ENCODE peak calls at places on chromosomes 6 and 20, in nine cellular contexts. E is lower lobe of right lung, W is GM06990, U is ovary, Q is H7, M is pancreas, N is bronchial epithelial cell, T is body of pancreas, P is sigmoid colon. B is an unnamed sample.
A peak's percentile ranks its signal among the peaks of the same experiment; 100 is the strongest.

GRCh38 chr6:27031302-27031701 is 216.2 kb upstream of the PRSS16 start:
- DNase-seq in E (no peak), T (no peak), U (no peak), M (no peak), Q (no peak), W (no peak), P (no peak), N (peak; percentile 88), B (no peak)

GRCh38 chr20:22682381-22682780 is 98.0 kb upstream of the FOXA2 start:
- DNase-seq in T (no peak), N (peak; percentile 71), M (no peak), Q (no peak), U (no peak), W (no peak), E (no peak), P (no peak), B (no peak)

GRCh38 chr6:21360353-21360752 is 233.2 kb upstream of the SOX4 start:
- DNase-seq in N (peak; percentile 39), W (no peak), Q (no peak), M (peak; percentile 36), T (no peak), U (no peak), E (no peak), P (no peak), B (no peak)

GRCh38 chr6:167134448-167135328 is 11.8 kb downstream of the CCR6 start:
- DNase-seq in P (no peak), U (no peak), E (no peak), W (no peak), M (no peak), N (no peak), Q (no peak), T (no peak), B (no peak)

GRCh38 chr20:19934792-19935491 is 82.2 kb upstream of the NAA20 start:
- DNase-seq in W (peak; percentile 63), N (peak; percentile 80), Q (no peak), T (peak; percentile 36), E (peak; percentile 71), P (peak; percentile 79), U (no peak), M (peak; percentile 57), B (peak; percentile 34)

GRCh38 chr20:59300341-59301081 is at the start of gene EDN3:
- DNase-seq in W (no peak), M (no peak), N (no peak), P (no peak), T (no peak), E (no peak), Q (peak; percentile 83), U (no peak), B (no peak)

GRCh38 chr20:53660078-53660909 is 66.7 kb upstream of the ZNF217 start:
- DNase-seq in Q (peak; percentile 63), W (peak; percentile 56), U (peak; percentile 72), T (no peak), P (peak; percentile 71), M (no peak), N (no peak), E (no peak), B (peak; percentile 18)

GRCh38 chr20:58852559-58853271 is at the start of gene GNAS:
- DNase-seq in N (peak; percentile 27), E (peak; percentile 68), U (no peak), P (no peak), T (peak; percentile 68), W (peak; percentile 54), Q (peak; percentile 95), M (peak; percentile 40), B (no peak)

GRCh38 chr6:18241208-18241836 is 23.0 kb downstream of the DEK start:
- DNase-seq in N (peak; percentile 55), E (no peak), U (no peak), M (no peak), Q (no peak), P (no peak), W (no peak), T (no peak), B (no peak)

GRCh38 chr6:70292144-70292543 is 10.7 kb downstream of the COL9A1 start:
- DNase-seq in N (no peak), M (no peak), T (no peak), U (no peak), W (no peak), E (no peak), P (no peak), Q (no peak), B (no peak)

GRCh38 chr20:14637441-14637840 is 300.0 kb upstream of the FLRT3 start:
- DNase-seq in M (no peak), N (no peak), P (no peak), E (no peak), T (no peak), Q (no peak), U (no peak), W (no peak), B (no peak)

GRCh38 chr20:4556781-4557180 is 164.9 kb upstream of the PRND start:
- DNase-seq in U (no peak), N (no peak), T (no peak), Q (no peak), P (no peak), W (no peak), M (no peak), E (no peak), B (no peak)

GRCh38 chr6:153553627-153554026 is 422.5 kb upstream of the RGS17 start:
- DNase-seq in M (no peak), Q (peak; percentile 7), W (no peak), P (no peak), E (no peak), U (no peak), T (no peak), N (peak; percentile 35), B (peak; percentile 20)

GRCh38 chr20:34420146-34420545 is 57.1 kb downstream of the ITCH start:
- DNase-seq in E (no peak), Q (no peak), W (no peak), N (no peak), T (no peak), U (no peak), M (no peak), P (no peak), B (no peak)

GRCh38 chr20:38836991-38837390 is 31.5 kb downstream of the PPP1R16B start:
- DNase-seq in P (no peak), U (no peak), T (no peak), M (no peak), W (no peak), Q (no peak), N (no peak), E (no peak), B (no peak)

GRCh38 chr6:7960141-7960540 is 49.6 kb upstream of the TXNDC5 start:
- DNase-seq in U (no peak), P (no peak), Q (no peak), W (no peak), E (no peak), M (no peak), T (no peak), N (no peak), B (no peak)

GRCh38 chr6:29943053-29943966 is 978 bp downstream of the HLA-A start:
- DNase-seq in P (peak; percentile 77), N (peak; percentile 10), T (peak; percentile 19), M (no peak), W (peak; percentile 44), U (no peak), E (peak; percentile 51), Q (peak; percentile 43), B (no peak)

GRCh38 chr6:166815629-166816028 is 140.7 kb downstream of the RNASET2 start:
- DNase-seq in Q (no peak), E (no peak), N (no peak), W (no peak), T (no peak), P (no peak), M (no peak), U (no peak), B (peak; percentile 35)

GRCh38 chr6:164095056-164095455 is 680.5 kb downstream of the QKI start:
- DNase-seq in N (no peak), M (no peak), Q (no peak), U (no peak), W (no peak), P (no peak), T (no peak), E (no peak), B (no peak)

DNA sequence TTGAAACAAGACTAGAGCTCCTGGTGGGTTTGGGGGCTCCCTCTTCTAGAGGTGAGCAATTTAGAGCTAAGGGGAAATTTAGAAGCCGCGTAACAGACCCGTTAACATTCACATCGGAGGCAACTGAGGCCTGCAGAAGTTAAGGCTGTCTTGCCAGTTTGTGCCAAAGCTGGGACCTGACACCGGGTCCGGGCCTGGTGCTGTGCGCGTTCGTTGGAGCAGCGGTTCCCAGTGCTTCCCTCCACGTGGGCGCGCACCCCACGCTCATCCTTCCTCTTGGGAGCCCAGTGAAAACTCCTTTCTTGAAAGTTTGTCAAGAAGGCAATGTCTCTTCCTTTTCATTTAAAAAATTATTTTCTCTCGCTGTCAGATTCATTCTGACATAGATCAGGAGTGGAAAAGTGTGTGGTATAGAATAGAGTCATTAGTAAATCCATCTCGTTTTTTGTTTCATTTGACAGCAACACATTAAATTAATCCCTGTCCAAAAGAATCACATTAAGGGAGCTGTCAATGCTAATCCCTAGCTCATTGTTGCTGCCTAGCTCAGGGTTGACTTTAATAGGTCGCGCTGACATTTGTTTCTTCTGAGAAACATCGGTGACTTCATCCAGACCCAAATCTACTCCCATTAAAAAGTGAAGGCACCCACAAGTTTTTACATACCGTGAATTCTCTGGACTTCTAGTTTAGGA is 25.3 kb upstream of the MAP3K7 start:
- DNase-seq in Q (peak; percentile 49), W (no peak), M (no peak), E (no peak), P (no peak), U (no peak), T (no peak), N (no peak), B (peak; percentile 55)
- H3K4me3 ChIP-seq in Q (no peak overlapping the region), W (no peak overlapping the region), M (no peak overlapping the region), E (no peak overlapping the region), P (no peak overlapping the region), U (no peak overlapping the region), T (no peak overlapping the region), N (no peak overlapping the region), B (no peak overlapping the region)

GRCh38 chr6:99547526-99547925 is 20.9 kb downstream of the CCNC start:
- DNase-seq in T (no peak), W (no peak), Q (no peak), M (no peak), N (no peak), E (no peak), P (no peak), U (no peak), B (no peak)
- H3K36me3 ChIP-seq in T (peaks cover 4% of the 10 kb centered on the region), W (peaks cover 3% of the 10 kb centered on the region), Q (peaks cover 10% of the 10 kb centered on the region), M (no peaks in the 10 kb centered on the region), N (peaks cover 5% of the 10 kb centered on the region), E (peaks cover 94% of the 10 kb centered on the region), P (peaks cover 18% of the 10 kb centered on the region), U (no peaks in the 10 kb centered on the region), B (peaks cover 56% of the 10 kb centered on the region)

GRCh38 chr20:49482173-49482572 is 295 bp downstream of the KCNB1 start:
- DNase-seq in M (no peak), P (no peak), T (no peak), Q (no peak), N (no peak), E (no peak), W (no peak), U (peak; percentile 35), B (no peak)
- H3K4me3 ChIP-seq in M (peak overlapping the region; percentile 3), P (peak overlapping the region; percentile 60), T (no peak overlapping the region), Q (peak overlapping the region; percentile 10), N (no peak overlapping the region), E (no peak overlapping the region), W (no peak overlapping the region), U (peak overlapping the region; percentile 34), B (no peak overlapping the region)

DNA sequence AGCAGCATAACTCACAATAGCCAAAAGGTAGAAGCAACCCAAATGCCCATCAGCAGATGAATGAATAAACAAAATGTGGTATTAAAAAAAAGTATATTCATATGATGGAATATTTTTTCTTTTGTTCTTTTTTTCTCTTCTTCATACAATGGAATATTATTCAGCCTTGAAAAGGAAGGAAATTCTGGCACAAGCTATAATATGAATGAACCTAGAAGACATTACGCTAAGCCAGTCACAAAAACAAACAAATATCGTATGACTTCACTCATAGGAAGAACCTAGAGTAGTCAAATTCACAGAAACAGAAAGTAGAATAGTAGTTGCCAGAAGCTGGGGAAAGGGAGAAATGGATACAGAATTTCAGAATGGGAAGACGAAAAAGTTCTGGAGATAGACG is 63.7 kb downstream of the RBL1 start:
- DNase-seq in M (no peak), T (no peak), N (no peak), E (no peak), Q (no peak), P (no peak), W (no peak), U (no peak), B (no peak)
- H3K36me3 ChIP-seq in M (no peaks in the 10 kb centered on the region), T (no peaks in the 10 kb centered on the region), N (no peaks in the 10 kb centered on the region), E (peaks cover 40% of the 10 kb centered on the region), Q (peaks cover 3% of the 10 kb centered on the region), P (no peaks in the 10 kb centered on the region), W (peaks cover 3% of the 10 kb centered on the region), U (no peaks in the 10 kb centered on the region), B (peaks cover 59% of the 10 kb centered on the region)